ENCODE peak calls at places on chromosome 17, in six cellular contexts. One of them, this sample, is unnamed.
A peak's percentile ranks its signal among the peaks of the same experiment; 100 is the strongest.

GRCh38 chr17:45325810-45326209 is 9.0 kb upstream of the MAP3K14 start:
- DNase-seq in Peyer's patch: no peak
- DNase-seq in uterus: peak; percentile 3
- DNase-seq in stomach: no peak
- DNase-seq in lower leg skin: peak; percentile 58
- DNase-seq in transverse colon: no peak
- DNase-seq in this sample: no peak

GRCh38 chr17:66255112-66255511 is 25.9 kb upstream of the APOH start:
- DNase-seq in uterus: peak; percentile 47
- DNase-seq in Peyer's patch: no peak
- DNase-seq in lower leg skin: no peak
- DNase-seq in stomach: no peak
- DNase-seq in transverse colon: no peak
- DNase-seq in this sample: no peak

GRCh38 chr17:66474258-66474657 is 171.8 kb downstream of the PRKCA start:
- DNase-seq in lower leg skin: no peak
- DNase-seq in stomach: no peak
- DNase-seq in uterus: no peak
- DNase-seq in transverse colon: no peak
- DNase-seq in Peyer's patch: no peak
- DNase-seq in this sample: no peak

GRCh38 chr17:1512351-1512750 is 4.1 kb downstream of the INPP5K start:
- DNase-seq in stomach: no peak
- DNase-seq in transverse colon: no peak
- DNase-seq in uterus: no peak
- DNase-seq in Peyer's patch: no peak
- DNase-seq in lower leg skin: no peak
- DNase-seq in this sample: no peak

GRCh38 chr17:68318103-68318991 is 27.1 kb downstream of the ARSG start:
- DNase-seq in stomach: peak; percentile 31
- DNase-seq in Peyer's patch: no peak
- DNase-seq in uterus: no peak
- DNase-seq in lower leg skin: no peak
- DNase-seq in transverse colon: no peak
- DNase-seq in this sample: no peak

GRCh38 chr17:7019839-7020519 is 2.9 kb upstream of the BCL6B start:
- DNase-seq in Peyer's patch: no peak
- DNase-seq in lower leg skin: peak; percentile 93
- DNase-seq in stomach: peak; percentile 57
- DNase-seq in transverse colon: peak; percentile 68
- DNase-seq in uterus: peak; percentile 76
- DNase-seq in this sample: no peak

GRCh38 chr17:40112718-40113109 is 9.1 kb upstream of the MSL1 start:
- DNase-seq in transverse colon: no peak
- DNase-seq in Peyer's patch: no peak
- DNase-seq in stomach: no peak
- DNase-seq in lower leg skin: no peak
- DNase-seq in uterus: peak; percentile 71
- DNase-seq in this sample: no peak

GRCh38 chr17:79873583-79873982 is 34.3 kb upstream of the CBX4 start:
- DNase-seq in uterus: no peak
- DNase-seq in stomach: no peak
- DNase-seq in transverse colon: no peak
- DNase-seq in lower leg skin: no peak
- DNase-seq in Peyer's patch: no peak
- DNase-seq in this sample: no peak

GRCh38 chr17:28597606-28598383 is 1.0 kb downstream of the SPAG5 start:
- DNase-seq in stomach: no peak
- DNase-seq in uterus: no peak
- DNase-seq in transverse colon: no peak
- DNase-seq in lower leg skin: no peak
- DNase-seq in Peyer's patch: no peak
- DNase-seq in this sample: no peak

GRCh38 chr17:64458756-64459155 is 9.8 kb downstream of the MILR1 start:
- DNase-seq in lower leg skin: no peak
- DNase-seq in uterus: no peak
- DNase-seq in transverse colon: no peak
- DNase-seq in stomach: no peak
- DNase-seq in Peyer's patch: no peak
- DNase-seq in this sample: no peak

GRCh38 chr17:19016297-19016696 is 11.7 kb upstream of the FAM83G start:
- DNase-seq in lower leg skin: no peak
- DNase-seq in uterus: no peak
- DNase-seq in transverse colon: no peak
- DNase-seq in stomach: no peak
- DNase-seq in Peyer's patch: no peak
- DNase-seq in this sample: no peak

GRCh38 chr17:66387391-66387981 is 85.1 kb downstream of the PRKCA start:
- DNase-seq in stomach: no peak
- DNase-seq in transverse colon: no peak
- DNase-seq in lower leg skin: no peak
- DNase-seq in uterus: no peak
- DNase-seq in Peyer's patch: no peak
- DNase-seq in this sample: no peak

GRCh38 chr17:77606146-77606864 is 352.2 kb upstream of the TNRC6C start:
- DNase-seq in transverse colon: no peak
- DNase-seq in Peyer's patch: no peak
- DNase-seq in lower leg skin: peak; percentile 67
- DNase-seq in uterus: no peak
- DNase-seq in stomach: no peak
- DNase-seq in this sample: no peak

GRCh38 chr17:59149841-59150511 is 5.0 kb downstream of the SKA2 start:
- DNase-seq in transverse colon: no peak
- DNase-seq in stomach: no peak
- DNase-seq in Peyer's patch: no peak
- DNase-seq in uterus: no peak
- DNase-seq in lower leg skin: no peak
- DNase-seq in this sample: no peak

GRCh38 chr17:76968707-76969597 is 100.7 kb downstream of the MGAT5B start:
- DNase-seq in transverse colon: peak; percentile 55
- DNase-seq in stomach: peak; percentile 60
- DNase-seq in Peyer's patch: peak; percentile 77
- DNase-seq in uterus: no peak
- DNase-seq in lower leg skin: no peak
- DNase-seq in this sample: peak; percentile 68

GRCh38 chr17:31690118-31690517 is 168.9 kb downstream of the COPRS start:
- DNase-seq in uterus: no peak
- DNase-seq in Peyer's patch: no peak
- DNase-seq in stomach: no peak
- DNase-seq in lower leg skin: no peak
- DNase-seq in transverse colon: no peak
- DNase-seq in this sample: no peak

GRCh38 chr17:29559640-29560039 is 7.2 kb downstream of the ABHD15 start:
- DNase-seq in transverse colon: no peak
- DNase-seq in Peyer's patch: no peak
- DNase-seq in stomach: no peak
- DNase-seq in uterus: no peak
- DNase-seq in lower leg skin: no peak
- DNase-seq in this sample: no peak

GRCh38 chr17:6018788-6019187 is 51.4 kb upstream of the WSCD1 start:
- DNase-seq in lower leg skin: no peak
- DNase-seq in uterus: no peak
- DNase-seq in transverse colon: no peak
- DNase-seq in stomach: no peak
- DNase-seq in Peyer's patch: no peak
- DNase-seq in this sample: no peak

GRCh38 chr17:45231481-45232116 is 9.9 kb downstream of the FMNL1 start:
- DNase-seq in uterus: no peak
- DNase-seq in transverse colon: peak; percentile 50
- DNase-seq in Peyer's patch: peak; percentile 48
- DNase-seq in stomach: peak; percentile 56
- DNase-seq in lower leg skin: peak; percentile 84
- DNase-seq in this sample: no peak

GRCh38 chr17:82236142-82236971 is 7.5 kb downstream of the SLC16A3 start:
- DNase-seq in uterus: peak; percentile 69
- DNase-seq in stomach: peak; percentile 75
- DNase-seq in lower leg skin: peak; percentile 94
- DNase-seq in transverse colon: peak; percentile 80
- DNase-seq in Peyer's patch: peak; percentile 57
- DNase-seq in this sample: no peak

GRCh38 chr17:48048321-48049140 is at the start of gene NFE2L1:
- DNase-seq in stomach: peak; percentile 90
- DNase-seq in transverse colon: peak; percentile 95
- DNase-seq in Peyer's patch: peak; percentile 75
- DNase-seq in uterus: peak; percentile 93
- DNase-seq in lower leg skin: peak; percentile 98
- DNase-seq in this sample: no peak

GRCh38 chr17:51427259-51428255 is 167.2 kb downstream of the UTP18 start:
- DNase-seq in lower leg skin: no peak
- DNase-seq in transverse colon: no peak
- DNase-seq in stomach: no peak
- DNase-seq in uterus: no peak
- DNase-seq in Peyer's patch: no peak
- DNase-seq in this sample: peak; percentile 19

GRCh38 chr17:75105269-75106080 is 4.3 kb upstream of the ARMC7 start:
- DNase-seq in uterus: no peak
- DNase-seq in transverse colon: peak; percentile 77
- DNase-seq in lower leg skin: no peak
- DNase-seq in stomach: peak; percentile 85
- DNase-seq in Peyer's patch: peak; percentile 38
- DNase-seq in this sample: peak; percentile 56

GRCh38 chr17:34571428-34572130 is 7.8 kb upstream of the TMEM132E start:
- DNase-seq in transverse colon: no peak
- DNase-seq in uterus: no peak
- DNase-seq in stomach: no peak
- DNase-seq in lower leg skin: no peak
- DNase-seq in Peyer's patch: no peak
- DNase-seq in this sample: no peak

GRCh38 chr17:2398655-2399571 is 1.9 kb downstream of the MNT start:
- DNase-seq in lower leg skin: no peak
- DNase-seq in uterus: peak; percentile 76
- DNase-seq in Peyer's patch: no peak
- DNase-seq in transverse colon: peak; percentile 61
- DNase-seq in stomach: peak; percentile 47
- DNase-seq in this sample: no peak

GRCh38 chr17:27294689-27295630 is 1.0 kb downstream of the WSB1 start:
- DNase-seq in uterus: peak; percentile 81
- DNase-seq in Peyer's patch: peak; percentile 57
- DNase-seq in lower leg skin: peak; percentile 88
- DNase-seq in transverse colon: peak; percentile 76
- DNase-seq in stomach: peak; percentile 61
- DNase-seq in this sample: peak; percentile 11

GRCh38 chr17:28657756-28658155 is 4.0 kb downstream of the SDF2 start:
- DNase-seq in uterus: no peak
- DNase-seq in transverse colon: no peak
- DNase-seq in stomach: no peak
- DNase-seq in Peyer's patch: no peak
- DNase-seq in lower leg skin: peak; percentile 29
- DNase-seq in this sample: no peak

GRCh38 chr17:11515901-11516300 is 82.4 kb upstream of the DNAH9 start:
- DNase-seq in stomach: no peak
- DNase-seq in uterus: no peak
- DNase-seq in transverse colon: no peak
- DNase-seq in lower leg skin: no peak
- DNase-seq in Peyer's patch: no peak
- DNase-seq in this sample: no peak
- TF ChIP-seq POLR2A in stomach: no peak
- TF ChIP-seq POLR2A in uterus: no peak
- TF ChIP-seq POLR2A in transverse colon: no peak
- TF ChIP-seq POLR2A in lower leg skin: no peak
- TF ChIP-seq POLR2A in Peyer's patch: no peak
- TF ChIP-seq POLR2A in this sample: no peak

DNA sequence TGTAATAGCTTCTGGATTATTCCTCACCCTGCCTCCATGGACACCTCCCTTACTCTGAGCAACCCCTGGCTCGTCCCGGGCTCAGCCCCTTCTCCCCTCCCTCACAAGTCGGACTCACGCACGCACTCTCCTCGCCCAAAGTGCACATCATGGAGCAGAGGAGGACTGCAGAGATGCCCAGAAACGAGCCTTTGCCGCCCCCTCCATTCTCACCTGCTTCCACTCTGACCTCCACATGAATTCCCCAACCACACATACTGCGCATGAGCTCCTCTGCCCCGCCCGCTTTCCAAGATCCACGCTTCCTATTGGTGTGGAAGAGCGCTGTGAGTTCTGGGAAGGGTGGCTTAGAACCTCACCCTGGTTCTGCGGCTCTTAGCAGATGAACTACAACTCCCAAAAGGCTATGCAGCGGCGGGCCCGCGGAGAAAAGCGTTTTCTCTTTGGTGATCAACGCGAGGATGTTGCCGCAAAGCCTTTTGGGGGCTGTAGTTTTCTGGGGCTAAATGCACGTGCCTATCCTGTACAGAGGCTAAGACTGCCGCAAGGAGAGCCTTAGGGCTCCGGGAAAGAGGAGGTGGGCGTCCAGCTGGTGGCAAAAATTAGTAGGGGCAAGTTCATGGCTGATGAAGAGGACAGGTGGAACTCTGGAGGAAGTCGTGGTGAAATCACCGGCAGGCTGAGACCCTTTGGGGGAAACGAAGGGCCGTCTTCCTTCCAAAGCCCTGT is at the start of gene PHB1:
- DNase-seq in uterus: peak; percentile 97
- DNase-seq in transverse colon: peak; percentile 97
- DNase-seq in stomach: peak; percentile 97
- DNase-seq in Peyer's patch: peak; percentile 94
- DNase-seq in lower leg skin: peak; percentile 99
- DNase-seq in this sample: peak; percentile 90
- TF ChIP-seq POLR2A in uterus: peak; percentile 21
- TF ChIP-seq POLR2A in transverse colon: peak; percentile 78
- TF ChIP-seq POLR2A in stomach: no peak
- TF ChIP-seq POLR2A in Peyer's patch: peak; percentile 43
- TF ChIP-seq POLR2A in lower leg skin: no peak
- TF ChIP-seq POLR2A in this sample: peak; percentile 79

GRCh38 chr17:4597975-4598374 is 13.6 kb downstream of the SMTNL2 start:
- DNase-seq in uterus: no peak
- DNase-seq in transverse colon: no peak
- DNase-seq in stomach: no peak
- DNase-seq in lower leg skin: no peak
- DNase-seq in Peyer's patch: no peak
- DNase-seq in this sample: no peak
- TF ChIP-seq POLR2A in uterus: no peak
- TF ChIP-seq POLR2A in transverse colon: no peak
- TF ChIP-seq POLR2A in stomach: no peak
- TF ChIP-seq POLR2A in lower leg skin: no peak
- TF ChIP-seq POLR2A in Peyer's patch: no peak
- TF ChIP-seq POLR2A in this sample: no peak

GRCh38 chr17:41690497-41690896 is 1.8 kb downstream of the EIF1 start:
- DNase-seq in stomach: no peak
- DNase-seq in lower leg skin: no peak
- DNase-seq in uterus: no peak
- DNase-seq in transverse colon: no peak
- DNase-seq in Peyer's patch: no peak
- DNase-seq in this sample: no peak

GRCh38 chr17:41695134-41695661 is 6.5 kb downstream of the EIF1 start:
- DNase-seq in lower leg skin: no peak
- DNase-seq in Peyer's patch: no peak
- DNase-seq in stomach: no peak
- DNase-seq in uterus: no peak
- DNase-seq in transverse colon: no peak
- DNase-seq in this sample: no peak

GRCh38 chr17:41691031-41691777 is 2.5 kb downstream of the EIF1 start:
- DNase-seq in stomach: no peak
- DNase-seq in lower leg skin: no peak
- DNase-seq in transverse colon: no peak
- DNase-seq in Peyer's patch: no peak
- DNase-seq in uterus: no peak
- DNase-seq in this sample: no peak

GRCh38 chr17:41695954-41696720 is 7.5 kb downstream of the EIF1 start:
- DNase-seq in stomach: peak; percentile 48
- DNase-seq in lower leg skin: no peak
- DNase-seq in transverse colon: peak; percentile 71
- DNase-seq in Peyer's patch: peak; percentile 47
- DNase-seq in uterus: peak; percentile 65
- DNase-seq in this sample: peak; percentile 57

GRCh38 chr17:41692722-41693521 is 4.2 kb downstream of the EIF1 start:
- DNase-seq in lower leg skin: no peak
- DNase-seq in stomach: no peak
- DNase-seq in transverse colon: no peak
- DNase-seq in Peyer's patch: no peak
- DNase-seq in uterus: no peak
- DNase-seq in this sample: no peak
- TF ChIP-seq POLR2A in lower leg skin: no peak
- TF ChIP-seq POLR2A in stomach: no peak
- TF ChIP-seq POLR2A in transverse colon: no peak
- TF ChIP-seq POLR2A in Peyer's patch: no peak
- TF ChIP-seq POLR2A in uterus: no peak
- TF ChIP-seq POLR2A in this sample: peak; percentile 26

This sample was measured in GM12891.